ENCODE peak calls at places on chromosomes 6 and 20, in nine cellular contexts. B is spleen; N is WTC11; Y is PC-9; E is activated CD8-positive, alpha-beta T cell treated with anti-CD3 and anti-CD28 coated beads for 36 hours; O is epithelial cell of esophagus; V is mesothelial cell of epicardium; U is sigmoid colon; K is brain microvascular endothelial cell. A is an unnamed sample.
A peak's percentile ranks its signal among the peaks of the same experiment; 100 is the strongest.

GRCh38 chr6:98215531-98215930 is 618.8 kb upstream of the POU3F2 start:
- DNase-seq in B (no peak), N (no peak), Y (no peak), E (no peak), O (no peak), V (no peak), U (no peak), K (no peak), A (no peak)

GRCh38 chr20:50953196-50953595 is 5.1 kb downstream of the DPM1 start:
- DNase-seq in B (no peak), N (no peak), Y (no peak), E (no peak), O (no peak), V (no peak), U (no peak), K (no peak), A (no peak)

GRCh38 chr20:51345601-51346101 is 196.9 kb downstream of the NFATC2 start:
- DNase-seq in B (no peak), N (no peak), Y (peak; percentile 80), E (no peak), O (peak; percentile 86), V (no peak), U (peak; percentile 58), K (no peak), A (no peak)

GRCh38 chr6:122322824-122323223 is 76.6 kb upstream of the HSF2 start:
- DNase-seq in B (no peak), N (no peak), Y (no peak), E (no peak), O (peak; percentile 29), V (no peak), U (no peak), K (peak; percentile 34), A (no peak)

GRCh38 chr6:97978855-97979271 is 695.8 kb upstream of the MMS22L start:
- DNase-seq in B (peak; percentile 41), N (peak; percentile 77), Y (no peak), E (no peak), O (peak; percentile 17), V (no peak), U (no peak), K (no peak), A (no peak)

GRCh38 chr6:45626087-45626891 is 248.6 kb upstream of the SUPT3H start:
- DNase-seq in B (no peak), N (no peak), Y (no peak), E (peak; percentile 38), O (peak; percentile 95), V (no peak), U (no peak), K (peak; percentile 62), A (no peak)

GRCh38 chr6:5851261-5851757 is 155.4 kb downstream of the NRN1 start:
- DNase-seq in B (peak; percentile 88), N (peak; percentile 80), Y (no peak), E (peak; percentile 84), O (peak; percentile 43), V (peak; percentile 44), U (no peak), K (peak; percentile 34), A (no peak)

GRCh38 chr6:154528286-154528915 is 17.9 kb upstream of the CNKSR3 start:
- DNase-seq in B (no peak), N (no peak), Y (no peak), E (no peak), O (no peak), V (no peak), U (no peak), K (no peak), A (no peak)

GRCh38 chr6:113351183-113351834 is 505.8 kb upstream of the MARCKS start:
- DNase-seq in B (no peak), N (no peak), Y (no peak), E (no peak), O (peak; percentile 64), V (no peak), U (no peak), K (peak; percentile 59), A (no peak)

GRCh38 chr20:11207749-11208502 is 534.1 kb upstream of the JAG1 start:
- DNase-seq in B (no peak), N (no peak), Y (no peak), E (no peak), O (peak; percentile 92), V (no peak), U (no peak), K (peak; percentile 81), A (no peak)

GRCh38 chr6:131250121-131250520 is 114.9 kb downstream of the AKAP7 start:
- DNase-seq in B (peak; percentile 84), N (peak; percentile 48), Y (no peak), E (peak; percentile 24), O (peak; percentile 50), V (no peak), U (peak; percentile 65), K (peak; percentile 40), A (no peak)

GRCh38 chr20:4041748-4042411 is 26.5 kb upstream of the RNF24 start:
- DNase-seq in B (no peak), N (no peak), Y (peak; percentile 96), E (no peak), O (peak; percentile 99), V (no peak), U (peak; percentile 67), K (peak; percentile 87), A (peak; percentile 77)

GRCh38 chr6:117326396-117326795 is 61.0 kb downstream of the VGLL2 start:
- DNase-seq in B (no peak), N (no peak), Y (no peak), E (no peak), O (no peak), V (no peak), U (no peak), K (no peak), A (no peak)

GRCh38 chr6:31586596-31586995 is 519 bp downstream of the LST1 start:
- DNase-seq in B (peak; percentile 91), N (no peak), Y (no peak), E (peak; percentile 57), O (no peak), V (no peak), U (no peak), K (no peak), A (no peak)

GRCh38 chr20:25079171-25079570 is 2.8 kb downstream of the VSX1 start:
- DNase-seq in B (no peak), N (no peak), Y (no peak), E (no peak), O (no peak), V (no peak), U (no peak), K (no peak), A (no peak)

GRCh38 chr6:104809116-104809515 is 50.6 kb downstream of the HACE1 start:
- DNase-seq in B (no peak), N (no peak), Y (no peak), E (no peak), O (no peak), V (no peak), U (no peak), K (no peak), A (no peak)

GRCh38 chr6:119105262-119105661 is 26.8 kb upstream of the FAM184A start:
- DNase-seq in B (no peak), N (no peak), Y (no peak), E (no peak), O (peak; percentile 16), V (no peak), U (no peak), K (no peak), A (no peak)

GRCh38 chr6:156564807-156565149 is 212.4 kb upstream of the ARID1B start:
- DNase-seq in B (no peak), N (no peak), Y (no peak), E (no peak), O (no peak), V (no peak), U (no peak), K (no peak), A (no peak)

GRCh38 chr6:69867075-69867911 is 937 bp downstream of the COL19A1 start:
- DNase-seq in B (peak; percentile 93), N (peak; percentile 68), Y (no peak), E (peak; percentile 68), O (peak; percentile 24), V (peak; percentile 40), U (peak; percentile 64), K (peak; percentile 7), A (peak; percentile 25)
- TF ChIP-seq CTCF in B (peak; percentile 53), N (no peak), Y (no peak), E (no peak), O (peak; percentile 2), V (no peak), U (no peak), K (peak; percentile 11), A (no peak)

DNA sequence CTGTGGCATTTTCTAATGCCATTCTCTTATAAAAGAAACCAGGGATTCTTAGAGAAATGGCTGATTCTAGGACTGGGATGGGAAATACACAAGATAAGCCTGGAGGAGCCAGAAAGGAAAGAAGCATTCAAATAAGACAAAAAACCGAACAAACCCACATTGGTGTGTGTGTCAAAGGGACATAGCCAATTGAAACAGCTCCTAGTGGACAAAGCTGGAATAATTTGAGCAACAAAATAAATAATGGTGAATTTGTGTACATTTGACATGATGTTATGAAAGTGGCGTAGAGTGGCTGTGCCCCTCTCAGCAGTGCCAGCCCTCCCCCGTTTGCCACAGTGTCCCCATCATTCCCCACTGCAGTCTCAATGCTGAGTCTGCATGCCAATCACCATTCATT is 55.5 kb downstream of the B3GAT2 start:
- DNase-seq in B (no peak), N (no peak), Y (no peak), E (no peak), O (no peak), V (no peak), U (no peak), K (no peak), A (no peak)
- TF ChIP-seq CTCF in B (no peak), N (no peak), Y (peak; percentile 53), E (no peak), O (peak; percentile 29), V (peak; percentile 42), U (no peak), K (peak; percentile 41), A (no peak)

GRCh38 chr6:150150821-150151646 is 8.2 kb downstream of the PPP1R14C start:
- DNase-seq in B (no peak), N (no peak), Y (no peak), E (no peak), O (no peak), V (no peak), U (no peak), K (no peak), A (no peak)
- TF ChIP-seq CTCF in B (no peak), N (no peak), Y (no peak), E (no peak), O (no peak), V (no peak), U (no peak), K (no peak), A (no peak)

DNA sequence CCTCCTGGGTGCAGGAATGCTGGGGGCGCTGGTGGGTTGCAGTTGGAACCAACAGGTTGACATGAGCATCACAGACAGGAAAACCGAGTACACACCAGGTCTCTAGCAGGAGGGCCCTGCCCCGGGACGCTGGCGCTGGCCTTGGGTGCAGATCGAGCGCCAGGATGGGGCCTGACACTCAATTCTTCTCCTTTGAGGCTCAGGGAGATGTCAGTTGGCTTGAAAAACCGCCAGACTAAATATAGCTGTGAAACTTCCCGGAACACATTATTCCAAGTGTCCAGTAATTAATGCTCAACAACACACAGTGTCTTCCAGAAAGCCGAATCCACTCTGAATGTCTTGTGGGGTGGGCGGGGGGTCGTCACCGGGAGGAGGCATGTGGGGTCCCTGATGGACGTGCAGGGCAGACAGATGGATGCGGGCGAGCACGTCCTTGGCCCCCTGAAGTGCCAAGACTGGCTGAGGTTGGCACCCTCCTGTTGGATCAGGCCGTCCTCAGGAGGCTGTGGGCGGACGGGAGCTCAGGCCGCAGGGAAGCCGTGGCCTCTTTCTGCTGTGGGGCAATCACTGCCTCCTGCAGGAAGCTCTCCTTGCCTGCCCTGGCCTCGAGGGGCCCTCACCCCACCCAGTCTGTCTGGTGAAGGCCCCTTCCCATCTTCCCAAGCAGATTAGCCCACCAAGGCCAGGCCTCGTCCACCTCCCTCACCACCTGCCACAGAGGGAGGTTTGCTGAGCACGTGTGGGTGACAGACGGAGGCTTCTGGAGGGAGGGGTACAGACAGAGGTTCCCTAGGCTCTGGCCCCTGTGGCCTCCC is 19.4 kb upstream of the GATA5 start:
- DNase-seq in B (no peak), N (no peak), Y (no peak), E (no peak), O (no peak), V (no peak), U (no peak), K (no peak), A (no peak)
- TF ChIP-seq CTCF in B (no peak), N (no peak), Y (no peak), E (no peak), O (no peak), V (no peak), U (no peak), K (no peak), A (no peak)

A was measured in omental fat pad.